ENCODE peak calls at places on chromosomes 4 and X, in seven cellular contexts. F, X, T, Y, S, G and I are unnamed samples.
A peak's percentile ranks its signal among the peaks of the same experiment; 100 is the strongest.

GRCh38 chr4:183142566-183143545 is 43.8 kb downstream of the WWC2 start:
- DNase-seq in F (peak; percentile 85), X (peak; percentile 47), T (peak; percentile 72), Y (no peak), S (peak; percentile 54), G (no peak), I (no peak)

GRCh38 chr4:41866799-41867677 is 68.2 kb upstream of the TMEM33 start:
- DNase-seq in F (no peak), X (no peak), T (no peak), Y (no peak), S (no peak), G (no peak), I (no peak)

GRCh38 chr4:153260553-153261306 is 56.5 kb downstream of the TRIM2 start:
- DNase-seq in F (no peak), X (peak; percentile 23), T (no peak), Y (no peak), S (no peak), G (peak; percentile 41), I (no peak)

GRCh38 chr4:78312989-78313753 is 238.4 kb upstream of the ANXA3 start:
- DNase-seq in F (no peak), X (no peak), T (no peak), Y (no peak), S (no peak), G (no peak), I (no peak)

GRCh38 chr4:30717208-30718020 is 2.8 kb upstream of the PCDH7 start:
- DNase-seq in F (peak; percentile 49), X (peak; percentile 70), T (peak; percentile 19), Y (no peak), S (peak; percentile 36), G (peak; percentile 43), I (no peak)

GRCh38 chrX:45862801-45863200 is 662.1 kb upstream of the DIPK2B start:
- DNase-seq in F (no peak), X (no peak), T (no peak), Y (no peak), S (no peak), G (no peak), I (no peak)

GRCh38 chr4:67292649-67293048 is 252.7 kb downstream of the CENPC start:
- DNase-seq in F (peak; percentile 14), X (no peak), T (no peak), Y (no peak), S (no peak), G (no peak), I (no peak)

GRCh38 chr4:681736-682451 is 7.1 kb downstream of the SLC49A3 start:
- DNase-seq in F (peak; percentile 55), X (no peak), T (no peak), Y (peak; percentile 92), S (no peak), G (no peak), I (no peak)

GRCh38 chr4:140790765-140791164 is 34.6 kb upstream of the TBC1D9 start:
- DNase-seq in F (peak; percentile 62), X (peak; percentile 5), T (peak; percentile 30), Y (no peak), S (peak; percentile 20), G (no peak), I (no peak)

GRCh38 chr4:101981756-101982155 is 191.2 kb downstream of the BANK1 start:
- DNase-seq in F (peak; percentile 93), X (no peak), T (no peak), Y (no peak), S (no peak), G (no peak), I (peak; percentile 52)

GRCh38 chr4:1291091-1291490 is 1.4 kb downstream of the MAEA start:
- DNase-seq in F (no peak), X (no peak), T (no peak), Y (no peak), S (no peak), G (no peak), I (no peak)

GRCh38 chr4:174156239-174156826 is 127.1 kb downstream of the FBXO8 start:
- DNase-seq in F (peak; percentile 49), X (peak; percentile 38), T (no peak), Y (peak; percentile 44), S (no peak), G (no peak), I (no peak)

GRCh38 chrX:133847595-133847994 is 137.8 kb downstream of the GPC3 start:
- DNase-seq in F (no peak), X (no peak), T (no peak), Y (no peak), S (no peak), G (no peak), I (no peak)

GRCh38 chrX:133852837-133853236 is 132.6 kb downstream of the GPC3 start:
- DNase-seq in F (no peak), X (no peak), T (no peak), Y (no peak), S (no peak), G (no peak), I (no peak)

GRCh38 chrX:133850414-133850813 is 135.0 kb downstream of the GPC3 start:
- DNase-seq in F (no peak), X (no peak), T (no peak), Y (no peak), S (no peak), G (no peak), I (no peak)

GRCh38 chrX:133849676-133850075 is 135.7 kb downstream of the GPC3 start:
- DNase-seq in F (no peak), X (no peak), T (no peak), Y (no peak), S (no peak), G (no peak), I (no peak)
- H3K4me3 ChIP-seq in F (no peak overlapping the region), X (no peak overlapping the region), T (no peak overlapping the region), Y (no peak overlapping the region), S (no peak overlapping the region), G (no peak overlapping the region), I (no peak overlapping the region)

GRCh38 chrX:151723156-151723760 is 7.4 kb downstream of the FATE1 start:
- DNase-seq in F (no peak), X (no peak), T (no peak), Y (no peak), S (no peak), G (no peak), I (no peak)

GRCh38 chrX:151726751-151727150 is 7.8 kb upstream of the CNGA2 start:
- DNase-seq in F (no peak), X (no peak), T (no peak), Y (no peak), S (no peak), G (no peak), I (no peak)

GRCh38 chrX:151724563-151725337 is 8.9 kb downstream of the FATE1 start:
- DNase-seq in F (no peak), X (no peak), T (no peak), Y (no peak), S (no peak), G (no peak), I (no peak)

GRCh38 chrX:151725338-151725614 is 9.3 kb upstream of the CNGA2 start:
- DNase-seq in F (no peak), X (no peak), T (no peak), Y (no peak), S (no peak), G (no peak), I (no peak)

DNA sequence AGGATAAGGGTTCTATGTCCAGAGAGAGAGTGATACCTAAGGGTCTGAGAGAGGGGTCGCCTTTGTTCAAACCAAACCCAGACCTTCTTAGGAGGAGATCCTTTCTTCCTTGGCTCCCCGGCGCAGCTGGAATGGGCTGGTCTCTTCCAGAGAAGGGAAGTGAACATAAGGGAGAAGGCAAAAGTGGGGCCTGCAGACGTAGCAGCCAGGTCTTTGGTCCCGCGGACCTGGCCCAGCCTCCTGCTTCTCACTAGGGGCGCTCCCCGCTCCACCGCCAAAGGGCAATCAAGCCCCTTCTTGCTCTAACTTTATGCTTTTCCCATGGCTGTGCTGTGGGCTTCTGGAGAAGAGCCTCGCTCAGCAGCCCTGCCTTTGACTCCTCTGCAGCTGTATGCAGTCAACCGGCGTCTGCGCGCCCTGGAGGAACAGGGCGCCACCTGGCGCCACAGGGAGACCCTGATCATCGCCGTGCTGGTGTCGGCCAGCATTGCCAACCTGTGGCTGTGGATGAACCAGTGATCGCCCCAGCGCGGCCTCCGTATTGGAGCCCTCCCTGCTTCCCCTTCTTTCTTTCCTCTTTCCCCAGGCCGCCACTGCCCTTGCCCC is 6.5 kb downstream of the FATE1 start:
- DNase-seq in F (no peak), X (no peak), T (peak; percentile 24), Y (peak; percentile 65), S (peak; percentile 40), G (no peak), I (no peak)
- TF ChIP-seq CTCF in F (no peak), X (peak; percentile 31), T (peak; percentile 55), Y (peak; percentile 74), S (no peak), G (no peak), I (peak; percentile 50)

GRCh38 chrX:108267561-108267960 is 170.7 kb downstream of the COL4A6 start:
- DNase-seq in F (no peak), X (no peak), T (no peak), Y (no peak), S (no peak), G (no peak), I (no peak)

GRCh38 chrX:108270280-108270679 is 167.9 kb downstream of the COL4A6 start:
- DNase-seq in F (no peak), X (no peak), T (no peak), Y (no peak), S (no peak), G (no peak), I (no peak)

GRCh38 chrX:108271397-108271787 is 166.8 kb downstream of the COL4A6 start:
- DNase-seq in F (no peak), X (no peak), T (no peak), Y (no peak), S (no peak), G (peak; percentile 31), I (no peak)

GRCh38 chrX:108270739-108271396 is 167.4 kb downstream of the COL4A6 start:
- DNase-seq in F (no peak), X (peak; percentile 12), T (no peak), Y (no peak), S (no peak), G (peak; percentile 58), I (peak; percentile 19)

DNA sequence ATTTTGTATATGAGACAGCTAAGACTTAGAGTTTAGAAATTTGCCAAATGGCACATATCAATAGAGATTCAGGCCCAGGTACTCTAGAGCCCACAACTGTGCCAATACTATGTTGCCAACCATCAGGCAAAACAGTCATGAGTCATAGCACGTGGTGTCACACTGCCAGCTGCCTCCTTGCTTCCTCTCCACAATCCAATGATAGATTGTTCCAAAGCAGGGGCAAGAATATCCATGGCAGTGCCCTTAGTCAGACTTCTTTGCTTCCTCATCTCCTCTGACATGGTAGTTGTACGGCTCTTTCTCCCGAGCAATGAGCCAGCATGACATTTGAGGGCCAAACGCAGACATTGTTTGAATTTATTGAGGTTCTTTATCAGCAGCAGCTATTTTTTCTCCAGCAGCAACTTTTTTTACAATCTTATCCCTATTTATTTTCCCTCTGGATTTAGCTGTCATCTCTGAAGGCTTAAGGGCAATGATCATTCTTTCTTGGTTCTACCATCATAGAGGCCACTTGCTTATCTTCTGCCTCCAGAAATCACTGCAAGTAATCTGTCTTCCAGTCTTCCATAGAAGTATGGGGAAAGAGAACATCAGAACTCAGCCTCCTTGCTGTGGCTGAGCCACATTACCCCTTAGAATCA is 169.7 kb downstream of the COL4A6 start:
- DNase-seq in F (peak; percentile 58), X (no peak), T (no peak), Y (no peak), S (no peak), G (no peak), I (no peak)
- H3K27me3 ChIP-seq in F (no peaks in the 10 kb centered on the region), X (peaks cover 2% of the 10 kb centered on the region), T (no peaks in the 10 kb centered on the region), Y (no peaks in the 10 kb centered on the region), S (no peaks in the 10 kb centered on the region), G (no peaks in the 10 kb centered on the region), I (no peaks in the 10 kb centered on the region)

DNA sequence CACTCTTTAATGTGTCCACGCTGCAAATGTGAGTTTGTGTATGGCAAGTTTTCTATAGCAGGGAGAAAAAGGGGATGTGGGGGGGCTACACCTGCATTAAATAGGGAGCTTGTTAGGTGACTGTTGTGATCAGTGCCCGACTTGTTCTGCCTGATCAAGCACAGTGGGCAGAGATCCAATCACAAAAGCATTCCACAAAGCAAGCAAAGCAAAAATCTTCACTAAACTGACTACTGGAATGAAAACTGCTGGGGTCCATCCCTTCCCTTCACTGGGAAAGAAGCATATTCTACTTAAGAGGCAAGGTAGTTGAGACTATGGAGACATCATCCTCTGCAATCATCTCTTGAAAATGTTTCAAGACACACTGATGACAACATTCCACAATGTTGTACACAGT is 5.2 kb downstream of the IRS4 start:
- DNase-seq in F (no peak), X (no peak), T (no peak), Y (no peak), S (no peak), G (no peak), I (no peak)
- H3K4me3 ChIP-seq in F (no peak overlapping the region), X (no peak overlapping the region), T (no peak overlapping the region), Y (no peak overlapping the region), S (no peak overlapping the region), G (no peak overlapping the region), I (no peak overlapping the region)